ENCODE peak calls at places on chromosomes 7 and 10, in seven cellular contexts. One of them, this sample, is unnamed.

GRCh38 chr10:26780793-26781601 is 79.8 kb downstream of the ABI1 start:
- DNase-seq in renal cortical epithelial cell: peak
- DNase-seq in activated CD4-positive, alpha-beta T cell treated with anti-CD3 and anti-CD28 coated beads, Interleukin-2, amount 50 U/mL, for 1 hour: no peak
- DNase-seq in GM04503: peak
- DNase-seq in left ventricle myocardium superior: no peak
- DNase-seq in heart right ventricle: no peak
- DNase-seq in DMS 273 treated with DMSO at 0.1 percent for 48 hours: no peak
- DNase-seq in this sample: no peak

GRCh38 chr10:59997807-59998525 is 91.6 kb upstream of the CCDC6 start:
- DNase-seq in DMS 273 treated with DMSO at 0.1 percent for 48 hours: no peak
- DNase-seq in heart right ventricle: no peak
- DNase-seq in left ventricle myocardium superior: no peak
- DNase-seq in activated CD4-positive, alpha-beta T cell treated with anti-CD3 and anti-CD28 coated beads, Interleukin-2, amount 50 U/mL, for 1 hour: no peak
- DNase-seq in GM04503: no peak
- DNase-seq in renal cortical epithelial cell: no peak
- DNase-seq in this sample: no peak

GRCh38 chr7:41792099-41792498 is 89.2 kb upstream of the INHBA start:
- DNase-seq in renal cortical epithelial cell: peak
- DNase-seq in activated CD4-positive, alpha-beta T cell treated with anti-CD3 and anti-CD28 coated beads, Interleukin-2, amount 50 U/mL, for 1 hour: no peak
- DNase-seq in GM04503: peak
- DNase-seq in heart right ventricle: no peak
- DNase-seq in DMS 273 treated with DMSO at 0.1 percent for 48 hours: no peak
- DNase-seq in left ventricle myocardium superior: no peak
- DNase-seq in this sample: no peak

GRCh38 chr7:115724400-115725056 is 306.0 kb downstream of the TFEC start:
- DNase-seq in left ventricle myocardium superior: no peak
- DNase-seq in heart right ventricle: no peak
- DNase-seq in GM04503: no peak
- DNase-seq in activated CD4-positive, alpha-beta T cell treated with anti-CD3 and anti-CD28 coated beads, Interleukin-2, amount 50 U/mL, for 1 hour: no peak
- DNase-seq in renal cortical epithelial cell: peak
- DNase-seq in DMS 273 treated with DMSO at 0.1 percent for 48 hours: no peak
- DNase-seq in this sample: peak

GRCh38 chr10:83917519-83918506 is 221.5 kb upstream of the GHITM start:
- DNase-seq in DMS 273 treated with DMSO at 0.1 percent for 48 hours: no peak
- DNase-seq in left ventricle myocardium superior: peak
- DNase-seq in GM04503: no peak
- DNase-seq in heart right ventricle: peak
- DNase-seq in renal cortical epithelial cell: no peak
- DNase-seq in activated CD4-positive, alpha-beta T cell treated with anti-CD3 and anti-CD28 coated beads, Interleukin-2, amount 50 U/mL, for 1 hour: no peak
- DNase-seq in this sample: no peak

GRCh38 chr10:60041489-60042133 is 135.3 kb upstream of the CCDC6 start:
- DNase-seq in activated CD4-positive, alpha-beta T cell treated with anti-CD3 and anti-CD28 coated beads, Interleukin-2, amount 50 U/mL, for 1 hour: no peak
- DNase-seq in heart right ventricle: no peak
- DNase-seq in DMS 273 treated with DMSO at 0.1 percent for 48 hours: no peak
- DNase-seq in renal cortical epithelial cell: no peak
- DNase-seq in left ventricle myocardium superior: no peak
- DNase-seq in GM04503: no peak
- DNase-seq in this sample: no peak

GRCh38 chr10:107740962-107741690 is 576.6 kb upstream of the SORCS1 start:
- DNase-seq in DMS 273 treated with DMSO at 0.1 percent for 48 hours: no peak
- DNase-seq in left ventricle myocardium superior: no peak
- DNase-seq in renal cortical epithelial cell: no peak
- DNase-seq in GM04503: no peak
- DNase-seq in activated CD4-positive, alpha-beta T cell treated with anti-CD3 and anti-CD28 coated beads, Interleukin-2, amount 50 U/mL, for 1 hour: no peak
- DNase-seq in heart right ventricle: no peak
- DNase-seq in this sample: no peak

GRCh38 chr10:58436071-58436470 is 50.9 kb downstream of the TFAM start:
- DNase-seq in activated CD4-positive, alpha-beta T cell treated with anti-CD3 and anti-CD28 coated beads, Interleukin-2, amount 50 U/mL, for 1 hour: no peak
- DNase-seq in renal cortical epithelial cell: peak
- DNase-seq in GM04503: no peak
- DNase-seq in heart right ventricle: no peak
- DNase-seq in DMS 273 treated with DMSO at 0.1 percent for 48 hours: no peak
- DNase-seq in left ventricle myocardium superior: no peak
- DNase-seq in this sample: no peak

GRCh38 chr10:49628599-49628998 is 14.8 kb downstream of the CHAT start:
- DNase-seq in renal cortical epithelial cell: no peak
- DNase-seq in left ventricle myocardium superior: no peak
- DNase-seq in GM04503: no peak
- DNase-seq in activated CD4-positive, alpha-beta T cell treated with anti-CD3 and anti-CD28 coated beads, Interleukin-2, amount 50 U/mL, for 1 hour: no peak
- DNase-seq in heart right ventricle: no peak
- DNase-seq in DMS 273 treated with DMSO at 0.1 percent for 48 hours: no peak
- DNase-seq in this sample: no peak

GRCh38 chr7:129862672-129863071 is 90.1 kb downstream of the UBE2H start:
- DNase-seq in left ventricle myocardium superior: no peak
- DNase-seq in renal cortical epithelial cell: peak
- DNase-seq in activated CD4-positive, alpha-beta T cell treated with anti-CD3 and anti-CD28 coated beads, Interleukin-2, amount 50 U/mL, for 1 hour: no peak
- DNase-seq in DMS 273 treated with DMSO at 0.1 percent for 48 hours: no peak
- DNase-seq in GM04503: no peak
- DNase-seq in heart right ventricle: no peak
- DNase-seq in this sample: no peak

GRCh38 chr7:68484731-68485130 is 1113.5 kb upstream of the AUTS2 start:
- DNase-seq in DMS 273 treated with DMSO at 0.1 percent for 48 hours: no peak
- DNase-seq in activated CD4-positive, alpha-beta T cell treated with anti-CD3 and anti-CD28 coated beads, Interleukin-2, amount 50 U/mL, for 1 hour: no peak
- DNase-seq in renal cortical epithelial cell: no peak
- DNase-seq in left ventricle myocardium superior: no peak
- DNase-seq in GM04503: no peak
- DNase-seq in heart right ventricle: no peak
- DNase-seq in this sample: no peak

GRCh38 chr10:15163261-15163864 is 5.1 kb downstream of the NMT2 start:
- DNase-seq in DMS 273 treated with DMSO at 0.1 percent for 48 hours: no peak
- DNase-seq in activated CD4-positive, alpha-beta T cell treated with anti-CD3 and anti-CD28 coated beads, Interleukin-2, amount 50 U/mL, for 1 hour: no peak
- DNase-seq in heart right ventricle: no peak
- DNase-seq in left ventricle myocardium superior: no peak
- DNase-seq in renal cortical epithelial cell: no peak
- DNase-seq in GM04503: no peak
- DNase-seq in this sample: no peak

GRCh38 chr10:104472505-104472904 is 118.9 kb downstream of the CFAP58 start:
- DNase-seq in renal cortical epithelial cell: peak
- DNase-seq in heart right ventricle: no peak
- DNase-seq in left ventricle myocardium superior: no peak
- DNase-seq in GM04503: peak
- DNase-seq in activated CD4-positive, alpha-beta T cell treated with anti-CD3 and anti-CD28 coated beads, Interleukin-2, amount 50 U/mL, for 1 hour: no peak
- DNase-seq in DMS 273 treated with DMSO at 0.1 percent for 48 hours: no peak
- DNase-seq in this sample: no peak

GRCh38 chr10:10520391-10521385 is 497.0 kb upstream of the CELF2 start:
- DNase-seq in activated CD4-positive, alpha-beta T cell treated with anti-CD3 and anti-CD28 coated beads, Interleukin-2, amount 50 U/mL, for 1 hour: no peak
- DNase-seq in heart right ventricle: no peak
- DNase-seq in renal cortical epithelial cell: no peak
- DNase-seq in left ventricle myocardium superior: no peak
- DNase-seq in GM04503: no peak
- DNase-seq in DMS 273 treated with DMSO at 0.1 percent for 48 hours: no peak
- DNase-seq in this sample: no peak

GRCh38 chr10:71817831-71818268 is 33.2 kb downstream of the PSAP start:
- DNase-seq in renal cortical epithelial cell: no peak
- DNase-seq in heart right ventricle: peak
- DNase-seq in GM04503: no peak
- DNase-seq in activated CD4-positive, alpha-beta T cell treated with anti-CD3 and anti-CD28 coated beads, Interleukin-2, amount 50 U/mL, for 1 hour: no peak
- DNase-seq in left ventricle myocardium superior: peak
- DNase-seq in DMS 273 treated with DMSO at 0.1 percent for 48 hours: no peak
- DNase-seq in this sample: no peak

GRCh38 chr10:111076191-111076681 is 593 bp upstream of the ADRA2A start:
- DNase-seq in renal cortical epithelial cell: peak
- DNase-seq in DMS 273 treated with DMSO at 0.1 percent for 48 hours: peak
- DNase-seq in activated CD4-positive, alpha-beta T cell treated with anti-CD3 and anti-CD28 coated beads, Interleukin-2, amount 50 U/mL, for 1 hour: peak
- DNase-seq in heart right ventricle: peak
- DNase-seq in left ventricle myocardium superior: peak
- DNase-seq in GM04503: peak
- DNase-seq in this sample: no peak

This sample was measured in NCI-H774.